ENCODE peak calls at places on chromosome 20, in seven cellular contexts. X is stimulated activated CD4-positive, alpha-beta T cell treated with anti-CD3 and anti-CD28 coated beads, Interleukin-15, amount 100 ng/mL, for 1 hour; Y is endothelial cell; N is OCI-M1; U is effector CD4-positive, alpha-beta T cell; F is AG08396; V is GM10248. W is an unnamed sample.

GRCh38 chr20:35342154-35342769 is 50.0 kb upstream of the FAM83C start:
- DNase-seq in U (no peak), N (peak; percentile 3), X (no peak), Y (peak; percentile 27), V (no peak), F (no peak), W (peak; percentile 16)

GRCh38 chr20:23347791-23348190 is 2.8 kb upstream of the NXT1 start:
- DNase-seq in V (no peak), F (no peak), N (no peak), Y (no peak), U (no peak), X (no peak), W (no peak)

GRCh38 chr20:25046736-25047666 is 10.9 kb downstream of the ACSS1 start:
- DNase-seq in F (no peak), U (no peak), X (no peak), V (no peak), N (no peak), Y (no peak), W (no peak)

GRCh38 chr20:3980260-3981131 is 34.9 kb downstream of the RNF24 start:
- DNase-seq in F (peak; percentile 39), Y (no peak), U (no peak), V (peak; percentile 34), X (no peak), N (peak; percentile 88), W (peak; percentile 74)

GRCh38 chr20:20824924-20825584 is 112.6 kb upstream of the RALGAPA2 start:
- DNase-seq in X (peak; percentile 4), F (peak; percentile 41), V (peak; percentile 83), N (peak; percentile 69), U (peak; percentile 33), Y (peak; percentile 74), W (peak; percentile 34)

GRCh38 chr20:21229163-21229562 is 74.0 kb upstream of the XRN2 start:
- DNase-seq in Y (no peak), U (no peak), F (peak; percentile 24), X (no peak), V (no peak), N (no peak), W (peak; percentile 15)

GRCh38 chr20:62898970-62899632 is 27.2 kb downstream of the DIDO1 start:
- DNase-seq in F (no peak), V (peak; percentile 74), N (no peak), X (no peak), U (no peak), Y (no peak), W (no peak)

GRCh38 chr20:57124800-57125399 is 141.5 kb downstream of the BMP7 start:
- DNase-seq in V (no peak), N (no peak), F (no peak), X (no peak), Y (no peak), U (no peak), W (no peak)

GRCh38 chr20:37266940-37267683 is 5.5 kb upstream of the GHRH start:
- DNase-seq in Y (no peak), N (no peak), X (no peak), F (no peak), V (no peak), U (no peak), W (no peak)

GRCh38 chr20:63080811-63081210 is 74.0 kb upstream of the BHLHE23 start:
- DNase-seq in Y (no peak), X (no peak), V (no peak), N (no peak), U (no peak), F (no peak), W (no peak)

GRCh38 chr20:64220891-64221527 is 34.5 kb upstream of the PCMTD2 start:
- DNase-seq in X (no peak), N (peak; percentile 77), Y (no peak), U (no peak), F (no peak), V (no peak), W (no peak)

GRCh38 chr20:38799248-38799647 is 6.2 kb upstream of the PPP1R16B start:
- DNase-seq in U (no peak), V (no peak), Y (no peak), F (no peak), X (no peak), N (no peak), W (no peak)

GRCh38 chr20:46900826-46901225 is 6.2 kb downstream of the EYA2 start:
- DNase-seq in X (no peak), F (no peak), N (no peak), U (no peak), Y (no peak), V (no peak), W (no peak)

GRCh38 chr20:7722564-7722963 is 217.7 kb downstream of the HAO1 start:
- DNase-seq in U (no peak), Y (no peak), F (no peak), X (no peak), V (no peak), N (no peak), W (peak; percentile 56)

GRCh38 chr20:51481311-51481997 is 61.1 kb downstream of the NFATC2 start:
- DNase-seq in Y (peak; percentile 26), N (no peak), U (peak; percentile 27), V (peak; percentile 48), X (peak; percentile 39), F (no peak), W (no peak)

GRCh38 chr20:48972816-48973215 is 51.3 kb downstream of the ARFGEF2 start:
- DNase-seq in F (no peak), V (no peak), X (no peak), Y (no peak), U (no peak), N (no peak), W (no peak)

GRCh38 chr20:61818746-61819483 is 246.8 kb downstream of the TAF4 start:
- DNase-seq in F (no peak), Y (no peak), V (no peak), U (no peak), X (no peak), N (no peak), W (no peak)

GRCh38 chr20:32731882-32732266 is 11.4 kb downstream of the COMMD7 start:
- DNase-seq in X (no peak), Y (no peak), F (no peak), V (no peak), U (no peak), N (peak; percentile 63), W (peak; percentile 58)

GRCh38 chr20:46894971-46895905 is 595 bp downstream of the EYA2 start:
- DNase-seq in Y (peak; percentile 31), N (no peak), X (no peak), U (no peak), V (no peak), F (peak; percentile 61), W (peak; percentile 10)

GRCh38 chr20:14544688-14545087 is 207.3 kb upstream of the FLRT3 start:
- DNase-seq in N (no peak), V (no peak), U (no peak), Y (no peak), F (no peak), X (no peak), W (no peak)

GRCh38 chr20:24738981-24739633 is 210.0 kb upstream of the CST7 start:
- DNase-seq in X (no peak), N (peak; percentile 55), V (peak; percentile 40), Y (no peak), U (no peak), F (no peak), W (no peak)

GRCh38 chr20:62651285-62652021 is 9.2 kb downstream of the SLCO4A1 start:
- DNase-seq in Y (no peak), U (peak; percentile 87), N (no peak), X (peak; percentile 53), F (no peak), V (peak; percentile 87), W (no peak)

GRCh38 chr20:38730989-38731737 is 6.9 kb downstream of the SLC32A1 start:
- DNase-seq in F (peak; percentile 85), U (peak; percentile 68), Y (peak; percentile 84), V (peak; percentile 82), X (peak; percentile 48), N (peak; percentile 80), W (peak; percentile 51)

GRCh38 chr20:21234816-21235215 is 68.3 kb upstream of the XRN2 start:
- DNase-seq in U (no peak), V (no peak), N (no peak), F (no peak), X (no peak), Y (no peak), W (no peak)

GRCh38 chr20:63588641-63589041 is 14.6 kb upstream of the HELZ2 start:
- DNase-seq in N (no peak), U (no peak), X (no peak), F (no peak), V (no peak), Y (no peak), W (no peak)

GRCh38 chr20:24720957-24721356 is 228.1 kb upstream of the CST7 start:
- DNase-seq in U (no peak), V (no peak), N (no peak), Y (no peak), X (no peak), F (no peak), W (no peak)

GRCh38 chr20:59149678-59150504 is 13.7 kb upstream of the ZNF831 start:
- DNase-seq in V (peak; percentile 39), N (no peak), Y (peak; percentile 57), F (no peak), X (peak; percentile 48), U (peak; percentile 70), W (no peak)

GRCh38 chr20:36408219-36408618 is 102.1 kb downstream of the DLGAP4 start:
- DNase-seq in U (no peak), N (no peak), X (no peak), F (peak; percentile 40), Y (peak; percentile 57), V (no peak), W (peak; percentile 37)

GRCh38 chr20:24968278-24968677 is 19.2 kb downstream of the CST7 start:
- DNase-seq in X (no peak), N (no peak), F (no peak), V (no peak), U (no peak), Y (no peak), W (no peak)